ENCODE peak calls at places on chromosome 11, in five cellular contexts. U, S, J, H and Q are unnamed samples.

GRCh38 chr11:10632483-10632882 is 61.1 kb downstream of the IRAG1 start:
- DNase-seq in H (no peak), S (no peak), J (no peak), U (no peak), Q (no peak)

GRCh38 chr11:91932151-91932821 is 292.3 kb upstream of the FAT3 start:
- DNase-seq in U (peak), S (peak), J (no peak), H (peak), Q (no peak)

GRCh38 chr11:40403321-40403720 is 1056.1 kb downstream of the LRRC4C start:
- DNase-seq in U (no peak), S (peak), H (no peak), J (no peak), Q (peak)

GRCh38 chr11:14230407-14230806 is 128.6 kb downstream of the RRAS2 start:
- DNase-seq in U (no peak), H (no peak), S (no peak), J (no peak), Q (no peak)

GRCh38 chr11:35344990-35345655 is 74.2 kb downstream of the SLC1A2 start:
- DNase-seq in H (no peak), U (no peak), S (no peak), J (no peak), Q (no peak)

GRCh38 chr11:60130496-60130895 is 42.0 kb downstream of the MS4A2 start:
- DNase-seq in U (no peak), H (no peak), S (peak), J (no peak), Q (peak)

GRCh38 chr11:125441648-125442410 is 54.2 kb downstream of the FEZ1 start:
- DNase-seq in H (no peak), J (no peak), S (no peak), U (no peak), Q (no peak)

GRCh38 chr11:20336056-20336455 is 27.5 kb upstream of the HTATIP2 start:
- DNase-seq in U (no peak), S (no peak), H (no peak), J (no peak), Q (no peak)

GRCh38 chr11:87150936-87151335 is 113.2 kb downstream of the TMEM135 start:
- DNase-seq in J (no peak), U (peak), H (no peak), S (peak), Q (no peak)

GRCh38 chr11:94767701-94768601 is at the start of gene AMOTL1:
- DNase-seq in S (peak), U (peak), J (peak), H (no peak), Q (peak)

GRCh38 chr11:70872950-70873735 is 379.2 kb downstream of the SHANK2 start:
- DNase-seq in U (no peak), H (no peak), J (no peak), S (no peak), Q (no peak)

GRCh38 chr11:5831196-5831829 is 10.4 kb downstream of the OR52E6 start:
- DNase-seq in S (no peak), H (no peak), J (no peak), U (no peak), Q (no peak)

GRCh38 chr11:117479372-117479771 is 151.7 kb downstream of the CEP164 start:
- DNase-seq in H (no peak), U (no peak), S (no peak), J (no peak), Q (no peak)

GRCh38 chr11:76551400-76551799 is 106.6 kb downstream of the EMSY start:
- DNase-seq in S (peak), J (no peak), U (peak), H (no peak), Q (peak)

DNA sequence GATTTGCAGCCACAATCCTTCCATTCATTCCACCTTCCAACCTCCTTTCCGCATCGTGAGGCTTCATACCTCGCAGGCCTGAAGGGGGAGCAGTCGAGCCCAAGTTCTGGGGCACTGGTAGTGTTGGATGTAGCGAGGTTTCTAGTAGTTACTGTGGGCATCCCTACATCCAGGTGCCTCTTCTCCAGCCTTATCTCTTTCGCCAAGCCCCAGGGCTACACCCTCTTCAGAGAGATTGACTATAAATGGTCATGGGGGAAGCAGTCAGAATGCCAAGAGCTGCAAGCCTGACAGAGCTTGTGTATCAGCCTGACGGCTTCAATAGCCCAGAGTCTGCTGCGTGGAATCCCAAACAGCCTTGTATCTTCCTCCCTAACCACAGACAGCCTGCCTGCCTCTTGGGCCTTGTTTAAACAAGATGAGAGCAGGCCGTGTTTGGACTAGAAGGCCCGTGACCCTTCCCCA is 28.9 kb downstream of the CLMP start:
- DNase-seq in S (peak), U (peak), H (no peak), J (no peak), Q (peak)
- TF ChIP-seq CTCF in S (peak), U (peak), H (peak), J (peak), Q (peak)

GRCh38 chr11:84437129-84438123 is 1151.3 kb upstream of the CCDC90B start:
- DNase-seq in J (no peak), S (peak), U (no peak), H (no peak), Q (peak)
- H3K4me3 ChIP-seq in J (no peak), S (peak), U (no peak), H (no peak), Q (no peak)

DNA sequence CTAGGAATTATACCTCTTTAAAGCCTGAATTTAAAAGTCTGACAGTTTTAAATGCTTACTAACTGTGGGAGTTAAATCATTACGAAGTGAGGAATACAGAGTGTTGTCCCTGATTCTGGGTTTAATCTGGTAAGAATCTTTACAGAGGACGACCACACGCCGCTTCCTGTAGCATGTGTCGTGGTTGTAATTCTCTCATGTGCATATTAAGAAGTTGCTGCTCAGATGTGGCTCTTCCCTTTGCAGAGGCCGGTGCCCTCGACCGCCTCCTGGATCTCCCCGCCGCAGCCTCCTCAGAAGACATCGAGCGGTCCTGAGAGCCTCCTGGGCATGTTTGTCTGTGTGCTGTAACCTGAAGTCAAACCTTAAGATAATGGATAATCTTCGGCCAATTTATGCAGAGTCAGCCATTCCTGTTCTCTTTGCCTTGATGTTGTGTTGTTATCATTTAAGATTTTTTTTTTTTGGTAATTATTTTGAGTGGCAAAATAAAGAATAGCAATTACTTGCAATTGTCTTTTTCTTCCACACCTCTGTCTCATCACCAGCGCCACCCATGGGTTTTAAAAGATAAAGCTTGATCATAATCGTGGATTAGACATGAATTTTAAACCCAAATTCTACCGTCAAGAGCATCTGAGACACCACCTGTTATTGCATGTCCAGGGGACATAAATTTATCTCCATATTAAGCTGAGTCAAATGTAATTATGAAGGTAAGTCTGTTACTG is 6.5 kb downstream of the GAL start:
- DNase-seq in H (no peak), U (no peak), S (no peak), J (no peak), Q (no peak)
- TF ChIP-seq CTCF in H (peak), U (peak), S (peak), J (no peak), Q (peak)

GRCh38 chr11:2884424-2884815 is 1.2 kb downstream of the CDKN1C start:
- DNase-seq in U (peak), H (no peak), J (peak), S (no peak), Q (no peak)

GRCh38 chr11:2885017-2885675 is 429 bp downstream of the CDKN1C start:
- DNase-seq in J (peak), H (no peak), U (peak), S (peak), Q (peak)

GRCh38 chr11:2885676-2886081 is at the start of gene CDKN1C:
- DNase-seq in S (peak), H (no peak), J (peak), U (peak), Q (peak)

GRCh38 chr11:2882681-2883110 is 2.9 kb downstream of the CDKN1C start:
- DNase-seq in S (no peak), U (no peak), H (no peak), J (no peak), Q (no peak)

GRCh38 chr11:2883717-2884423 is 1.7 kb downstream of the CDKN1C start:
- DNase-seq in J (peak), H (no peak), S (no peak), U (no peak), Q (no peak)
- H3K4me3 ChIP-seq in J (peak), H (peak), S (peak), U (peak), Q (peak)

GRCh38 chr11:1863352-1864215 is 10.7 kb downstream of the LSP1 start:
- DNase-seq in H (peak), S (peak), J (peak), U (peak), Q (peak)
- TF ChIP-seq CTCF in H (no peak), S (no peak), J (no peak), U (no peak), Q (no peak)